ENCODE peak calls at places on chromosomes 5 and 9, in nine cellular contexts. V is HFF-Myc, Q is Peyer's patch, J is lower leg skin, W is lung, K is suprapubic skin, T is keratinocyte, I is breast epithelium, L is gastrocnemius medialis. Z is an unnamed sample.

GRCh38 chr5:56827043-56827442 is 11.7 kb downstream of the MAP3K1 start:
- DNase-seq in V (no peak), Q (no peak), J (no peak), W (no peak), K (no peak), T (no peak), I (no peak), L (no peak), Z (no peak)

GRCh38 chr5:59360130-59360555 is 533.4 kb downstream of the PDE4D start:
- DNase-seq in V (no peak), Q (no peak), J (no peak), W (no peak), K (no peak), T (no peak), I (no peak), L (peak; percentile 41), Z (no peak)

GRCh38 chr9:11893331-11893730 is 799.9 kb upstream of the TYRP1 start:
- DNase-seq in V (no peak), Q (no peak), J (no peak), W (no peak), K (no peak), T (no peak), I (no peak), L (no peak), Z (peak; percentile 1)

GRCh38 chr5:146815423-146815822 is 63.1 kb downstream of the PPP2R2B start:
- DNase-seq in V (no peak), Q (no peak), J (no peak), W (no peak), K (no peak), T (no peak), I (no peak), L (no peak), Z (no peak)

GRCh38 chr9:127450170-127450830 is 906 bp downstream of the RPL12 start:
- DNase-seq in V (no peak), Q (no peak), J (no peak), W (no peak), K (no peak), T (peak; percentile 19), I (no peak), L (no peak), Z (no peak)

GRCh38 chr5:112738180-112738560 is 485 bp downstream of the APC start:
- DNase-seq in V (no peak), Q (no peak), J (no peak), W (no peak), K (no peak), T (no peak), I (no peak), L (no peak), Z (no peak)

GRCh38 chr5:139637438-139638089 is 10.6 kb upstream of the CXXC5 start:
- DNase-seq in V (no peak), Q (peak; percentile 87), J (peak; percentile 97), W (peak; percentile 85), K (peak; percentile 92), T (no peak), I (peak; percentile 84), L (peak; percentile 82), Z (no peak)

GRCh38 chr9:24073237-24073636 is 247.2 kb upstream of the ELAVL2 start:
- DNase-seq in V (no peak), Q (no peak), J (no peak), W (no peak), K (no peak), T (no peak), I (no peak), L (no peak), Z (no peak)

GRCh38 chr9:87580941-87581438 is 83.3 kb downstream of the DAPK1 start:
- DNase-seq in V (no peak), Q (no peak), J (no peak), W (no peak), K (no peak), T (no peak), I (no peak), L (no peak), Z (no peak)

GRCh38 chr9:114448706-114449105 is 56.6 kb downstream of the WHRN start:
- DNase-seq in V (peak; percentile 12), Q (no peak), J (no peak), W (no peak), K (no peak), T (peak; percentile 35), I (no peak), L (no peak), Z (peak; percentile 33)

GRCh38 chr9:77714077-77714549 is 66.0 kb upstream of the GNA14 start:
- DNase-seq in V (peak; percentile 74), Q (no peak), J (no peak), W (no peak), K (no peak), T (no peak), I (no peak), L (no peak), Z (no peak)

GRCh38 chr5:171598279-171599152 is 179.1 kb downstream of the FGF18 start:
- DNase-seq in V (no peak), Q (no peak), J (peak; percentile 15), W (no peak), K (peak; percentile 2), T (no peak), I (no peak), L (no peak), Z (no peak)

GRCh38 chr9:34994429-34995287 is 5.1 kb downstream of the DNAJB5 start:
- DNase-seq in V (peak; percentile 42), Q (peak; percentile 61), J (peak; percentile 79), W (no peak), K (no peak), T (no peak), I (no peak), L (peak; percentile 57), Z (no peak)

GRCh38 chr9:68732405-68733020 is 27.5 kb downstream of the PIP5K1B start:
- DNase-seq in V (no peak), Q (no peak), J (no peak), W (no peak), K (no peak), T (no peak), I (no peak), L (no peak), Z (no peak)

GRCh38 chr5:163916376-163916775 is 411.0 kb downstream of the MAT2B start:
- DNase-seq in V (no peak), Q (peak; percentile 74), J (no peak), W (peak; percentile 45), K (no peak), T (no peak), I (no peak), L (no peak), Z (no peak)

GRCh38 chr9:27817747-27818146 is 244.5 kb upstream of the C9orf72 start:
- DNase-seq in V (no peak), Q (no peak), J (no peak), W (no peak), K (no peak), T (no peak), I (no peak), L (no peak), Z (no peak)

GRCh38 chr5:68834486-68834885 is 259.3 kb upstream of the SLC30A5 start:
- DNase-seq in V (no peak), Q (no peak), J (no peak), W (no peak), K (peak; percentile 75), T (no peak), I (no peak), L (peak; percentile 11), Z (no peak)

GRCh38 chr9:112555844-112556482 is 69.3 kb downstream of the KIAA1958 start:
- DNase-seq in V (no peak), Q (peak; percentile 86), J (no peak), W (no peak), K (no peak), T (no peak), I (no peak), L (no peak), Z (no peak)

GRCh38 chr9:14346301-14346721 is 32.4 kb upstream of the NFIB start:
- DNase-seq in V (no peak), Q (no peak), J (peak; percentile 91), W (no peak), K (no peak), T (no peak), I (no peak), L (no peak), Z (no peak)

GRCh38 chr9:89608646-89609335 is 4.0 kb downstream of the GADD45G start:
- DNase-seq in V (no peak), Q (no peak), J (no peak), W (no peak), K (no peak), T (no peak), I (no peak), L (peak; percentile 48), Z (no peak)

DNA sequence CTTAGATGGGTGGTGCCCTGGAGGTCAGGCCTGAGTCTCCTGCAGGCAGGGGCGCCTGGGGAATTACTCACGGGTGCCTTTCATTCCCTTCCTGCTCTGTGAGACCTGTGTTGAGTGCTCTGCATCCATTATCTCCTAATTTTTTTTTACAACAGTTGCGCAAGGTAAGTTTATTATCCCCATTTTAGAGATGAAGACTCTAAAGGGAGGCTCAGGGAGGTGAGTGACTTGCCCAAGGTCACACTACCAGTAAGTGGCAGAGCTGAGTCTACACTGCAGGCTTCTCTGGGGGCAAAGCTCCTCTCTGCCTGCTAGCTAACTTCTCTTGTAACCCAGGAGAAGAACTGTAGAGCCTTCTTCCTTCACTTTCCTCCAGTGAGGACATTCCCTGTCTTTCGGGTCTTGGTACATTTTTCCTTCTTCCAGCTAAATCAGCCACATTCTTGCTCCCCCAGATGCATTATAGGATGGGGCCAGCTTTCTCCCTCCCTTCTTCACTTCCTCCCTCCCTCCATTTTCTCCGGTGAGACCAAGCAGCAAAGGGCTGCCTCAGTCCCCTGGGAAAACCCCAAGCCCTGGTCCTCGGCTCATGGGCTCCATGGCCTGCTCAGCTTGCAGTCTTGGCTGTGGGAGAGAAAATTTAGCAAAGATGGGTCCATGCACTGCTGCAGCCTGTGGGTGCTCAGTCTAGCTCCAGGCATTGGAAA is 1.8 kb downstream of the PRR7 start:
- DNase-seq in V (no peak), Q (no peak), J (no peak), W (no peak), K (no peak), T (no peak), I (no peak), L (no peak), Z (no peak)
- H3K4me3 ChIP-seq in V (peak overlapping the region; percentile 57), Q (no peak overlapping the region), J (no peak overlapping the region), W (no peak overlapping the region), K (no peak overlapping the region), T (peak overlapping the region; percentile 23), I (no peak overlapping the region), L (no peak overlapping the region), Z (peak overlapping the region; percentile 54)

GRCh38 chr5:110790673-110791072 is 51.9 kb downstream of the SLC25A46 start:
- DNase-seq in V (peak; percentile 7), Q (no peak), J (no peak), W (no peak), K (no peak), T (no peak), I (no peak), L (no peak), Z (peak; percentile 73)
- TF ChIP-seq CTCF in V (no peak), Q (no peak), J (no peak), W (no peak), K (no peak), T (peak; percentile 31), I (no peak), L (no peak), Z (peak; percentile 57)

GRCh38 chr9:119556129-119556875 is 187.1 kb upstream of the BRINP1 start:
- DNase-seq in V (peak; percentile 20), Q (peak; percentile 84), J (peak; percentile 93), W (peak; percentile 72), K (peak; percentile 84), T (no peak), I (peak; percentile 76), L (peak; percentile 6), Z (peak; percentile 22)
- H3K4me3 ChIP-seq in V (peak overlapping the region; percentile 9), Q (peak overlapping the region; percentile 21), J (no peak overlapping the region), W (no peak overlapping the region), K (peak overlapping the region; percentile 26), T (no peak overlapping the region), I (peak overlapping the region; percentile 22), L (peak overlapping the region; percentile 41), Z (peak overlapping the region; percentile 33)

GRCh38 chr5:103474671-103475070 is 87.9 kb downstream of the NUDT12 start:
- DNase-seq in V (no peak), Q (no peak), J (no peak), W (no peak), K (no peak), T (no peak), I (no peak), L (no peak), Z (no peak)
- TF ChIP-seq CTCF in V (no peak), Q (no peak), J (no peak), W (no peak), K (no peak), T (no peak), I (no peak), L (no peak), Z (no peak)

Z was measured in astrocyte of the cerebellum.